ENCODE peak calls at places on chromosomes 3 and 15, in five cellular contexts. F is neuronal stem cell, D is H9, H is mesendoderm, B is H1. L is an unnamed sample.

GRCh38 chr15:55707523-55707922 is 35.4 kb downstream of the PRTG start:
- DNase-seq in F (no peak), D (no peak), H (no peak), B (no peak), L (no peak)

GRCh38 chr3:49158108-49158709 is 7.9 kb downstream of the CCDC71 start:
- DNase-seq in F (no peak), D (peak; percentile 65), H (peak; percentile 77), B (no peak), L (no peak)

GRCh38 chr15:33086500-33087141 is 107.9 kb downstream of the FMN1 start:
- DNase-seq in F (no peak), D (no peak), H (peak; percentile 63), B (no peak), L (peak; percentile 87)

GRCh38 chr15:38745611-38746010 is 181.0 kb upstream of the RASGRP1 start:
- DNase-seq in F (no peak), D (no peak), H (no peak), B (no peak), L (no peak)

GRCh38 chr3:37922721-37923575 is 61.3 kb downstream of the CTDSPL start:
- DNase-seq in F (no peak), D (no peak), H (no peak), B (no peak), L (peak; percentile 61)

GRCh38 chr15:31457631-31458526 is 131.2 kb downstream of the KLF13 start:
- DNase-seq in F (no peak), D (peak; percentile 29), H (no peak), B (no peak), L (peak; percentile 44)

GRCh38 chr15:99844150-99844549 is 110.9 kb upstream of the LYSMD4 start:
- DNase-seq in F (no peak), D (no peak), H (no peak), B (no peak), L (no peak)

GRCh38 chr3:156738251-156738650 is 63.9 kb downstream of the TIPARP start:
- DNase-seq in F (no peak), D (no peak), H (no peak), B (no peak), L (no peak)

GRCh38 chr15:57758556-57758955 is 52.0 kb downstream of the POLR2M start:
- DNase-seq in F (no peak), D (no peak), H (no peak), B (no peak), L (no peak)

GRCh38 chr15:75063889-75064288 is 40.5 kb downstream of the PPCDC start:
- DNase-seq in F (no peak), D (no peak), H (no peak), B (no peak), L (no peak)

GRCh38 chr15:71802770-71803169 is 7.6 kb upstream of the NR2E3 start:
- DNase-seq in F (no peak), D (peak; percentile 81), H (peak; percentile 74), B (no peak), L (no peak)

GRCh38 chr3:138774529-138775253 is 60.0 kb downstream of the PIK3CB start:
- DNase-seq in F (no peak), D (no peak), H (peak; percentile 7), B (no peak), L (peak; percentile 100)

DNA sequence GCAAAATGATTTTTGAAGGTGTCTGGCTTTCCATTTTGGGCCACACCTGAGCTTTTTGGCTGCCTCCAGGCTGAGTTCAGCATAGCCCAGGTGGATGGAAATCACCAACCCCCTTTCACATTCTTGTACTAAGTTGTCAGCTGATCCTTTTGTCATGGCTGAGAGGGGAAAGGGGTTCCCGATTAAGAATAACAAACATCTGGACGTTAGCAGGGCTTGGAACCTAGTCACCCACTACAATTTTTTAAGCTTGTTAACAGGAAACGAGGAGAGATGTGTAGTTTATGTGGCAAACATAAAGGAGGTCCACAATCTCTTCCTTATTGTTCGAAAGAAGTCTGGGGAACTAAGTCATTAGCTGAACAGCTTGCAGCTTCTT is 4.9 kb downstream of the NR2F2 start:
- DNase-seq in F (peak; percentile 33), D (no peak), H (no peak), B (no peak), L (no peak)
- H3K23ac ChIP-seq in F (no peak overlapping the region), D (no peak overlapping the region), H (no peak overlapping the region), B (no peak overlapping the region), L (peak overlapping the region; percentile 57)

GRCh38 chr15:56725386-56725785 is 7.9 kb downstream of the ZNF280D start:
- DNase-seq in F (no peak), D (no peak), H (no peak), B (no peak), L (no peak)
- H3K4me2 ChIP-seq in F (no peak overlapping the region), D (no peak overlapping the region), H (no peak overlapping the region), B (no peak overlapping the region), L (no peak overlapping the region)

GRCh38 chr3:194964809-194965208 is 279.1 kb downstream of the FAM43A start:
- DNase-seq in F (no peak), D (no peak), H (no peak), B (no peak), L (no peak)

GRCh38 chr3:194970066-194970465 is 284.4 kb downstream of the FAM43A start:
- DNase-seq in F (no peak), D (no peak), H (no peak), B (no peak), L (no peak)

GRCh38 chr3:194971009-194971408 is 285.3 kb downstream of the FAM43A start:
- DNase-seq in F (no peak), D (no peak), H (no peak), B (no peak), L (no peak)

GRCh38 chr3:194971965-194972364 is 286.3 kb downstream of the FAM43A start:
- DNase-seq in F (no peak), D (no peak), H (no peak), B (no peak), L (no peak)

DNA sequence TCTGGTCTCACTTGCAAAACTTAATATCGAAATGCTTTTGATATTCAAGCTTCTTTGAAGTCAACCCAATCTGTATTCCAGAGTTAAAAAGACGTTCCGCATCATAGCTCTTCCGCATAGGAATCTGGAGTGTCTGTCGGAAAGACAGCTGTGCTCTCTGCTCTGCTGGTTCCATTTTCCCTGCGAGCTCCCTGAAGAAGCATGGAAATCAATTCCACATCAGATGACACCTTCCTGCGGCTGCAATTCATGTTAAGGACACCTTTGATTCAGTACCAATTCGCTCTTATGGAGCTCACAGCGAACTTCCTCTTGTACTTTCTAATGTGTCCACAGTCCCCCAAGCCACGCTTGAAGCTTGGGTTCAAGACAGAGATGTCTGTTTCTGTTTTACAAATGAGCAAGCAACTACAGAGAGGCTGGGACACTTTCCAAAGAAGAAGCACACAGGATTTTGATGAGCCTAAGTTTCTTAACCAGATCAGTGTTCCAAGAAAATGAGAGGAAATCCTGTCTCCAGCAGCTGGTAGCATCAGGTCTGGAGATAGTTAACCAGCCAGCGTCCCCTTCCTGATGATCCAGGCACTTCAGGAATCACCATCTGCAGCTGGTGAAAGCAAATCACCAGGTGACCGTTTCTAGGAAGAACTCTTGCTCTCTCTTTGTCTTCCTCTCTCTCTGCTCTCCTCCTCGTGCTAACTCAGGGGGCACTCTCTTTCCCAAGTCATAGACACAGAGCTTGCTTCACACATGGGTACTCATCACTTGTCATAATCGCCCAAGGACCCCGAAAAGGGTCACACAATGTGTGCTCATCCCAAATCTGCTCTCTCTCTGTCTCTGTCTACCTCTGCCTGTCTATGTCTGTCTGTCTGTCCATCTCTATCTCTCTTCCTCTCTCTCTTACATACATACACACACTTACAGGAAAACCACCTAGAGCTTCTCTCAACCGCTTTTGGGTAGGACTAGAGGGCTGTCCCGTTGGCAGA is 281.7 kb downstream of the FAM43A start:
- DNase-seq in F (no peak), D (no peak), H (no peak), B (no peak), L (no peak)
- H3K23ac ChIP-seq in F (no peak overlapping the region), D (no peak overlapping the region), H (no peak overlapping the region), B (no peak overlapping the region), L (no peak overlapping the region)

DNA sequence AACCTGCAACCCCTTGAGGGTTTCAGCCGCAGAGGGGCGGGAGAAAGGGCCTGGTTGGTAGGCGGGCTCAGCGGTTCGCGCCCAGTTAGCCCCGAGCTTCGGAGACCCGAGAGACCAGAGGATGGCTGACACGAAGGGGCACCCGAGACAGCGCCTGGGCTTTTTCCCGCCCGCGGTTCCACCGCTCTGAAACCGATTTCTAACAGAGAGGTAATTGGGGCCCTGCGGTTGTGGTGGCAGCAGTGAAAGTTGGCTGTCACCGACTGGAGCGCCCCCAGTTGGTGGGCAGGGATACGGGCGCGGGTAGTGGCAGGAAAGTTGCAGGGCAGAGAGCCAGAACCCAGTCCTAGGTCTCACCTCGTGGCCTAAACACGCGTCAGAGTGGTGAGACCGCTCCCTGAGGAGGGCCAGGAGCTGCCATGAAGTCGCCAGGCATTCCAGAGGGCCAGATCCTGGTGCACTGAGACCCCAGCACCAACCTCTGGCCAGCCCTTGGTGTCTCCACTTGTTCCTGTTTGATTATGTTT is 590 bp upstream of the ELL3 start:
- DNase-seq in F (peak; percentile 49), D (peak; percentile 83), H (peak; percentile 78), B (no peak), L (peak; percentile 55)
- H3K4me2 ChIP-seq in F (peak overlapping the region; percentile 94), D (peak overlapping the region; percentile 98), H (peak overlapping the region; percentile 93), B (peak overlapping the region; percentile 98), L (peak overlapping the region; percentile 97)

GRCh38 chr3:183697610-183698317 is at the start of gene YEATS2:
- DNase-seq in F (peak; percentile 79), D (peak; percentile 82), H (peak; percentile 83), B (peak; percentile 17), L (peak; percentile 61)
- H3K23ac ChIP-seq in F (peak within 1 kb of the TSS; percentile 95), D (no peak within 1 kb of the TSS), H (no peak within 1 kb of the TSS), B (no peak within 1 kb of the TSS), L (peak within 1 kb of the TSS; percentile 87)

GRCh38 chr3:71051259-71051595 is 532.3 kb downstream of the FOXP1 start:
- DNase-seq in F (no peak), D (no peak), H (no peak), B (no peak), L (no peak)

GRCh38 chr3:71051893-71052687 is 531.4 kb downstream of the FOXP1 start:
- DNase-seq in F (no peak), D (no peak), H (no peak), B (no peak), L (peak; percentile 40)

GRCh38 chr3:71054312-71054711 is 529.2 kb downstream of the FOXP1 start:
- DNase-seq in F (no peak), D (no peak), H (no peak), B (no peak), L (no peak)

GRCh38 chr3:71053495-71053894 is 530.0 kb downstream of the FOXP1 start:
- DNase-seq in F (no peak), D (no peak), H (no peak), B (no peak), L (no peak)

DNA sequence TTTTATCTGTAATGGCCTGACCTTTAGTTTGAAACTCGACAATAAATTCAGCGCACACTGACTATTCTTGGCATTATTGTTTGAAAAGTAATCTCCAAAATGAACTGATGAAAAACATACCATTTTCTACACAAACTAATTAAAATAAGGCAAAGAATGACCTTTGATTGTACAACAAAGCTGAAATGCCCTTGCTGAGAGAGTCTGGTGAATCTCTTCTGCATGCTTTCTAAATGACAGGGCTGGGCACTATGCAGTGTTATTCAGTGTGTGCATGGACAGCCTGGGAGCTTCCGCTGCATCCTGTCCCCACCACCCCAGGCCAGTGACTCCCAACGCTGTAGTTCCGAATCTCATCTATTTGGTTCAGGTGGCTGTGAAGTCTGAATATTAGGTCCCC is 530.8 kb downstream of the FOXP1 start:
- DNase-seq in F (no peak), D (no peak), H (no peak), B (no peak), L (no peak)
- H3K4me2 ChIP-seq in F (no peak overlapping the region), D (no peak overlapping the region), H (no peak overlapping the region), B (no peak overlapping the region), L (peak overlapping the region; percentile 16)

L was measured in IMR-90.